ENCODE peak calls at places on chromosome 1, in four cellular contexts. N is H54; E is activated T-cell treated with anti-CD3 and anti-CD28 coated beads, Interleukin-2, amount 50 U/mL, for 72 hours; X is astrocyte of the spinal cord. O is an unnamed sample.

GRCh38 chr1:151773698-151774097 is 10.4 kb upstream of the MRPL9 start:
- DNase-seq in N (peak; percentile 99), E (no peak), X (peak; percentile 35), O (peak; percentile 91)

GRCh38 chr1:201883786-201884185 is 4.9 kb upstream of the SHISA4 start:
- DNase-seq in N (peak; percentile 70), E (no peak), X (peak; percentile 57), O (peak; percentile 30)

GRCh38 chr1:155940531-155940992 is 876 bp upstream of the RXFP4 start:
- DNase-seq in N (peak; percentile 61), E (no peak), X (peak; percentile 62), O (no peak)

GRCh38 chr1:1371741-1372711 is 3.0 kb downstream of the AURKAIP1 start:
- DNase-seq in N (no peak), E (peak; percentile 86), X (peak; percentile 52), O (peak; percentile 35)

GRCh38 chr1:83839566-83840173 is 159.3 kb downstream of the TTLL7 start:
- DNase-seq in N (no peak), E (no peak), X (peak; percentile 18), O (peak; percentile 23)

GRCh38 chr1:9016455-9016854 is 9.8 kb downstream of the SLC2A7 start:
- DNase-seq in N (no peak), E (no peak), X (no peak), O (no peak)

GRCh38 chr1:15939181-15940109 is 36.5 kb downstream of the ZBTB17 start:
- DNase-seq in N (no peak), E (no peak), X (peak; percentile 49), O (no peak)

GRCh38 chr1:15523104-15523921 is 702 bp downstream of the CASP9 start:
- DNase-seq in N (no peak), E (no peak), X (peak; percentile 47), O (no peak)

GRCh38 chr1:79859212-79859948 is 852.9 kb upstream of the ADGRL4 start:
- DNase-seq in N (peak; percentile 0), E (no peak), X (peak; percentile 79), O (no peak)

GRCh38 chr1:212237651-212238050 is 47.6 kb upstream of the PPP2R5A start:
- DNase-seq in N (no peak), E (peak; percentile 27), X (no peak), O (no peak)

GRCh38 chr1:29251164-29252130 is 15.1 kb downstream of the PTPRU start:
- DNase-seq in N (no peak), E (no peak), X (no peak), O (no peak)

GRCh38 chr1:18234790-18235242 is 127.2 kb downstream of the IGSF21 start:
- DNase-seq in N (peak; percentile 61), E (peak; percentile 12), X (no peak), O (peak; percentile 71)

GRCh38 chr1:173509797-173510196 is 32.7 kb downstream of the PRDX6 start:
- DNase-seq in N (no peak), E (no peak), X (no peak), O (no peak)